ENCODE peak calls at places on chromosomes 6 and 20, in five cellular contexts. F is WTC11, J is ovary, A is testis, H is choroid plexus epithelial cell. R is an unnamed sample.

GRCh38 chr6:37620519-37620918 is 77.2 kb downstream of the MDGA1 start:
- DNase-seq in F (no peak), J (no peak), A (no peak), H (no peak), R (no peak)

GRCh38 chr6:27812078-27812804 is 100.0 kb downstream of the OR2B2 start:
- DNase-seq in F (no peak), J (no peak), A (no peak), H (no peak), R (no peak)

GRCh38 chr20:37686762-37687477 is 6.9 kb upstream of the CTNNBL1 start:
- DNase-seq in F (no peak), J (no peak), A (no peak), H (peak; percentile 15), R (no peak)

GRCh38 chr6:142521791-142522190 is 220.0 kb downstream of the ADGRG6 start:
- DNase-seq in F (no peak), J (no peak), A (no peak), H (no peak), R (no peak)

GRCh38 chr6:154302111-154302752 is 54.4 kb downstream of the IPCEF1 start:
- DNase-seq in F (no peak), J (no peak), A (no peak), H (peak; percentile 83), R (peak; percentile 77)

GRCh38 chr20:14986026-14986655 is 648.7 kb upstream of the FLRT3 start:
- DNase-seq in F (no peak), J (no peak), A (no peak), H (peak; percentile 27), R (no peak)

GRCh38 chr6:134173007-134173690 is 120.7 kb upstream of the SLC2A12 start:
- DNase-seq in F (no peak), J (no peak), A (no peak), H (peak; percentile 35), R (no peak)

GRCh38 chr6:112749673-112750072 is 402.5 kb downstream of the RFPL4B start:
- DNase-seq in F (no peak), J (no peak), A (no peak), H (no peak), R (no peak)

GRCh38 chr6:134636221-134636830 is 313.6 kb downstream of the ALDH8A1 start:
- DNase-seq in F (no peak), J (no peak), A (no peak), H (peak; percentile 52), R (no peak)

GRCh38 chr6:1575213-1576041 is 34.3 kb upstream of the FOXC1 start:
- DNase-seq in F (no peak), J (peak; percentile 46), A (no peak), H (peak; percentile 62), R (no peak)

GRCh38 chr6:160992323-160993314 is 1.1 kb downstream of the MAP3K4 start:
- DNase-seq in F (peak; percentile 45), J (peak; percentile 38), A (peak; percentile 71), H (peak; percentile 86), R (peak; percentile 70)

GRCh38 chr6:90028080-90028778 is 134.0 kb downstream of the GJA10 start:
- DNase-seq in F (no peak), J (no peak), A (no peak), H (no peak), R (no peak)

GRCh38 chr6:11632795-11633511 is 95.4 kb downstream of the TMEM170B start:
- DNase-seq in F (no peak), J (no peak), A (no peak), H (peak; percentile 69), R (peak; percentile 79)

GRCh38 chr6:16837217-16837972 is 76.1 kb upstream of the ATXN1 start:
- DNase-seq in F (no peak), J (no peak), A (no peak), H (no peak), R (no peak)

GRCh38 chr6:72728706-72729343 is 107.0 kb downstream of the KCNQ5 start:
- DNase-seq in F (no peak), J (no peak), A (no peak), H (no peak), R (no peak)
- TF ChIP-seq CTCF in F (no peak), J (no peak), A (no peak), H (no peak), R (no peak)

DNA sequence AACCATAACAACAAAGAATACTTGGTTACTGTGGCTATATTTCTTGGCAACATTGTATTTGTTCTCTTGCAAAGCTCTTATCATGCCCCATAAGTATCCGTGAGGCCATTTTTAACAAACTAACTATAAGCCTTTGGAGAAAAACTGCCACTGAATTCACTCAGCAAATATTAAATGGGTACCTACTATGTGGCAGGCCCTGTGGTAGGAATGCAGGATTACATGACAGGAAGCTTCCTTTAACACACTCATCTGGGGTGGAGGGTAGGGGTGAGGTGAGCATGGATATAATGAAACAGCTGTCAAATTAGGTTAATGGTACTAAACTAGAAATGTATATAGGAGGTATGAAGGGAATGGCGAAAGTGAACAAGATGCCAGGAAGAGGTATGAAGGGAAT is 504.8 kb downstream of the MEI4 start:
- DNase-seq in F (no peak), J (no peak), A (no peak), H (no peak), R (no peak)
- TF ChIP-seq CTCF in F (no peak), J (no peak), A (no peak), H (no peak), R (no peak)

GRCh38 chr6:166335378-166336366 is 6.7 kb downstream of the SFT2D1 start:
- DNase-seq in F (no peak), J (no peak), A (no peak), H (no peak), R (no peak)

GRCh38 chr6:166333172-166333995 is 9.0 kb downstream of the SFT2D1 start:
- DNase-seq in F (no peak), J (no peak), A (no peak), H (no peak), R (no peak)

GRCh38 chr6:166331503-166332133 is 10.7 kb downstream of the SFT2D1 start:
- DNase-seq in F (no peak), J (no peak), A (no peak), H (no peak), R (no peak)

GRCh38 chr6:166334878-166335277 is 7.5 kb downstream of the SFT2D1 start:
- DNase-seq in F (no peak), J (no peak), A (no peak), H (no peak), R (no peak)

GRCh38 chr6:166330612-166331011 is 11.7 kb downstream of the SFT2D1 start:
- DNase-seq in F (peak; percentile 90), J (peak; percentile 54), A (no peak), H (peak; percentile 71), R (no peak)
- TF ChIP-seq CTCF in F (no peak), J (no peak), A (no peak), H (peak; percentile 51), R (no peak)

GRCh38 chr6:7246401-7247178 is 66.4 kb downstream of the SSR1 start:
- DNase-seq in F (peak; percentile 74), J (peak; percentile 45), A (peak; percentile 52), H (no peak), R (no peak)
- TF ChIP-seq CTCF in F (peak; percentile 51), J (no peak), A (peak; percentile 14), H (peak; percentile 11), R (peak; percentile 30)

DNA sequence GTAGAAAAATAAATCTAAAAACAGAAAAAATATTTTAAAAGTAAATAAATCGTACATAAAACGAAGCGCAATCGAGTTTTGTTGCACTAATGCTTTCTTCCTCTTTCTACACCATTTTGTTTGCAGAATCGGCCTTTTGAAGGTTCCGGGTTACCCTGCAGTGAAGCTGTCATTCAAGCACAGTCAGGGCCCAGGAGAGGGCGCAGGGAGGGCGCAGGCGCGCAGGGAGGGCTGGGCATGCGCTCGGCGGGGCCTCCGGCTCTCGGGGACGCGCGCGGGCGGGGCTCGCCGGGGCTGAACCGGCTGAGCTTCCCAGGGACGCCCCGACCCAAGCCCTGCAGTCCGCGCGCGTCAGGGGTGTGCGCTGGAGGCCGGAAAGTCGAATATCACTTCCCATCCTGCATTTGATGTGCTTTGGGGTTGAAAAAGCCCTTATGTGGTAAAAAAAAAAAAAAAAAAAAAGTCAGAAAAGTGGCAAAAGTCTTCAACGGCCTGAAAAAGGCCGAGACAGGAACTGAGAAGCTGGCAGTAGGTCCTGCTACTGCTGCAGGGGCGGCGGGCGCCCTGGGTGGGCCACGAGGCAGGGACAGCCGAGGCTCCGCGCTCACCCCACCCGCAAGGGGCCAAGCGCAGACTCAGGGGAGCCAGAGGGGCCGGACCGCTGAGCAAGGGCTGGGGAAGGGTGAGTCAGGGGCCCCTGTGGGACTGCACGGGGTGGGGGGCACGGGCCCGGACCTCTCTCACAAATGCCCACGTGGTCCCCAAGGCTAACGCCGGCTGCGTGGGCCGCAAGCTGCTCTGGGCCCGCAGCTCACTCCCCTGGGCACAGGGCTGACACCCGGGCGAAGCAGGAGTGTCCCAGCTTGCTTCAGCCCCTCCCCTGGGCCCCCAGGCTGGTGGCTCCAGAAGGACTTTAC is 40.5 kb downstream of the THBS2 start:
- DNase-seq in F (peak; percentile 84), J (peak; percentile 92), A (peak; percentile 92), H (peak; percentile 93), R (peak; percentile 79)
- TF ChIP-seq CTCF in F (no peak), J (peak; percentile 39), A (peak; percentile 17), H (peak; percentile 52), R (peak; percentile 45)

GRCh38 chr6:87473419-87473903 is 687 bp downstream of the SLC35A1 start:
- DNase-seq in F (no peak), J (no peak), A (peak; percentile 78), H (peak; percentile 69), R (no peak)

DNA sequence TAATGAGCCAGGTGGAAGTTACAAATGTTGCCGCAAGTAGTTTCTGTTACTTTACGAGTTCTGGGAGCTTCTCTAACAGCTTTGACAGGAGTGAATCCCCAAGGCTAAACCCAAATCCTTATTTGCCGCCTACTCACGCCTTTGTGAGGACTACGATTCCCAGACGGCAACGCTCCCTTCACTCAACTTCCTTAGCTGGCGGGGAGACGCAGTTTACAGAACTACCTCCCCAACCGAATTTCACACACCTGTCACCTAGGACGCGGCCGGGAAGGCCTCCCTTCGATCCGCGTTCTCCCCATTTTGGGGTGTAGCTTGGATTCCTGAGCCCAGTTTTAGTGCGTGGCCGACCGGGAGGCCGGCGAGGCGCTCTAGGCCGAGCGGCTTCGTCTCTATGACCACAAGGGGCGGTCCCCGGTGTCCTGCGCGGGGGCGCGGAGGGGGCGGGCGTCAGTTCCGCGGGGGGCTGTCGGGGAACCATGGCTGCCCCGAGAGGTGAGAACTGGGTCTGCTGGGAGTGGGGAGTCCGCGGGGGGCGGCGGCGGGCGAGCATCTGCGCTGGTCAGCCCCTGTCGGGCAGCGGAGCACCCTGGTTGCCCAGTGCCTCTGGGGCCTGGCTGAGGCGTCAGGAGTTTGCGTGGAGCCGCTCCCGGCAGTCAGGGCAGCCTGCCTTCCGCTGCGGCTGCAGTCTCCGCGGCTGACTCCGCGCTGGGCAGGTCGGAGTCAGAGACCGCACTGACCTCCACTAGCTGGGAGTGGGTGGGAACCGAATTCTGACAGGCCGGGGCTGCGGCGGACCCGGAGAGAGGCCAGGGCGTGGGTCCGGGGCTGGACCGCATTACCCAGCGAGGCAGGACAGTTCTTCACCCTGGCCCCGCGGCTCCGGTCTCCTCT is at the start of gene SLC35A1:
- DNase-seq in F (peak; percentile 79), J (peak; percentile 87), A (peak; percentile 91), H (peak; percentile 86), R (peak; percentile 71)
- TF ChIP-seq CTCF in F (no peak), J (peak; percentile 59), A (peak; percentile 29), H (peak; percentile 31), R (peak; percentile 71)

R was measured in HFFc6.